ENCODE peak calls at places on chromosomes 7 and 10, in five cellular contexts. R is lung, B is spleen, I is MM.1S, Q is breast epithelium. S is an unnamed sample.

GRCh38 chr7:55249332-55249731 is 115.8 kb upstream of the LANCL2 start:
- DNase-seq in I (no peak), B (no peak), R (peak; percentile 60), Q (no peak), S (no peak)

GRCh38 chr7:130008941-130009847 is 42.0 kb downstream of the ZC3HC1 start:
- DNase-seq in I (no peak), Q (peak; percentile 89), R (peak; percentile 58), B (peak; percentile 63), S (no peak)

GRCh38 chr7:135923700-135924261 is 53.4 kb downstream of the MTPN start:
- DNase-seq in Q (no peak), R (no peak), B (no peak), I (no peak), S (no peak)

GRCh38 chr7:134770676-134771075 is 8.8 kb upstream of the CALD1 start:
- DNase-seq in R (no peak), I (no peak), B (no peak), Q (no peak), S (no peak)

GRCh38 chr10:60817135-60817805 is 39.0 kb downstream of the CDK1 start:
- DNase-seq in Q (no peak), I (peak; percentile 33), R (no peak), B (no peak), S (no peak)

GRCh38 chr7:132541656-132542055 is 34.6 kb downstream of the PLXNA4 start:
- DNase-seq in R (no peak), Q (no peak), I (no peak), B (no peak), S (no peak)

GRCh38 chr7:134954197-134955082 is 31.9 kb upstream of the AGBL3 start:
- DNase-seq in Q (no peak), I (peak; percentile 82), B (no peak), R (no peak), S (peak; percentile 68)

GRCh38 chr10:1552881-1553595 is 184.3 kb downstream of the ADARB2 start:
- DNase-seq in B (peak; percentile 56), Q (peak; percentile 5), R (no peak), I (no peak), S (no peak)

GRCh38 chr7:149720372-149721083 is 52.9 kb downstream of the ZNF467 start:
- DNase-seq in B (peak; percentile 73), Q (no peak), I (no peak), R (no peak), S (no peak)

GRCh38 chr7:110010379-110010778 is 1080.5 kb upstream of the LRRN3 start:
- DNase-seq in I (no peak), R (no peak), B (no peak), Q (no peak), S (no peak)

GRCh38 chr10:88555190-88555894 is 27.8 kb downstream of the RNLS start:
- DNase-seq in I (no peak), B (no peak), R (no peak), Q (no peak), S (no peak)

GRCh38 chr7:47873767-47874166 is 74.5 kb downstream of the PKD1L1 start:
- DNase-seq in Q (no peak), B (no peak), I (no peak), R (no peak), S (no peak)

GRCh38 chr10:110218627-110219026 is 11.2 kb downstream of the MXI1 start:
- DNase-seq in R (no peak), Q (no peak), B (peak; percentile 77), I (no peak), S (no peak)

GRCh38 chr10:110220383-110220782 is 13.0 kb downstream of the MXI1 start:
- DNase-seq in I (no peak), R (no peak), Q (no peak), B (no peak), S (no peak)

GRCh38 chr10:110221044-110221720 is 13.8 kb downstream of the MXI1 start:
- DNase-seq in Q (no peak), R (no peak), B (no peak), I (no peak), S (no peak)

GRCh38 chr10:110221721-110222261 is 14.4 kb downstream of the MXI1 start:
- DNase-seq in B (peak; percentile 86), I (peak; percentile 81), Q (peak; percentile 68), R (peak; percentile 63), S (peak; percentile 22)

DNA sequence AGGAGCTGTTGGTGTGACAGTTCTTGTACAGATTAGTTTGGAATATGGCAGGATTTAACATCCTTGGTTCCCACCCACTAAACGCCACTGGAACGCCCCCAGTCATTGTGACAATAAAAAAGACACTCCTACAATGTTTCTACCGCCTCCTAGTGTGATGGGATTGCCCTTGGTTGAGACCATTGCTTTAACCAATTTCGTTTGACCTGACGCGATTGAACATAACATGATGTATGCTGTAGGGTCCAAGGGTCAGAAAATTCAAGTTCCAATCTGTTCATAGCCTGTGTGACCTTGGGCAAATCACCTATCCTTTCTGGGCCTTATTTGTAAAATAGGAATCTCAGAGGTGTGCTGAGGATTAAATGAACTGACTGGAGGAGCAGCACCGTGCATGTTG is 12.5 kb downstream of the MXI1 start:
- DNase-seq in Q (no peak), I (no peak), R (no peak), B (no peak), S (no peak)
- H3K4me1 ChIP-seq in Q (no peaks in the 10 kb centered on the region), I (peaks cover 30% of the 10 kb centered on the region), R (peaks cover 8% of the 10 kb centered on the region), B (peaks cover 53% of the 10 kb centered on the region), S (peaks cover 9% of the 10 kb centered on the region)

GRCh38 chr7:97872025-97872669 is at the start of gene ASNS:
- DNase-seq in B (peak; percentile 97), I (peak; percentile 95), R (peak; percentile 94), Q (peak; percentile 88), S (peak; percentile 96)
- H3K4me1 ChIP-seq in B (peaks cover 25% of the 10 kb centered on the region), I (peaks cover 7% of the 10 kb centered on the region), R (peaks cover 7% of the 10 kb centered on the region), Q (no peaks in the 10 kb centered on the region), S (peaks cover 14% of the 10 kb centered on the region)

GRCh38 chr10:72322030-72322279 is 32.8 kb downstream of the DNAJB12 start:
- DNase-seq in I (no peak), B (peak; percentile 81), R (no peak), Q (no peak), S (no peak)
- H3K4me1 ChIP-seq in I (peaks cover 44% of the 10 kb centered on the region), B (peaks cover 99% of the 10 kb centered on the region), R (peaks cover 36% of the 10 kb centered on the region), Q (peaks cover 8% of the 10 kb centered on the region), S (peaks cover 9% of the 10 kb centered on the region)

GRCh38 chr7:35738889-35739288 is 44.0 kb upstream of the HERPUD2 start:
- DNase-seq in B (no peak), I (no peak), R (no peak), Q (no peak), S (no peak)
- H3K4me1 ChIP-seq in B (no peaks in the 10 kb centered on the region), I (no peaks in the 10 kb centered on the region), R (no peaks in the 10 kb centered on the region), Q (no peaks in the 10 kb centered on the region), S (no peaks in the 10 kb centered on the region)

DNA sequence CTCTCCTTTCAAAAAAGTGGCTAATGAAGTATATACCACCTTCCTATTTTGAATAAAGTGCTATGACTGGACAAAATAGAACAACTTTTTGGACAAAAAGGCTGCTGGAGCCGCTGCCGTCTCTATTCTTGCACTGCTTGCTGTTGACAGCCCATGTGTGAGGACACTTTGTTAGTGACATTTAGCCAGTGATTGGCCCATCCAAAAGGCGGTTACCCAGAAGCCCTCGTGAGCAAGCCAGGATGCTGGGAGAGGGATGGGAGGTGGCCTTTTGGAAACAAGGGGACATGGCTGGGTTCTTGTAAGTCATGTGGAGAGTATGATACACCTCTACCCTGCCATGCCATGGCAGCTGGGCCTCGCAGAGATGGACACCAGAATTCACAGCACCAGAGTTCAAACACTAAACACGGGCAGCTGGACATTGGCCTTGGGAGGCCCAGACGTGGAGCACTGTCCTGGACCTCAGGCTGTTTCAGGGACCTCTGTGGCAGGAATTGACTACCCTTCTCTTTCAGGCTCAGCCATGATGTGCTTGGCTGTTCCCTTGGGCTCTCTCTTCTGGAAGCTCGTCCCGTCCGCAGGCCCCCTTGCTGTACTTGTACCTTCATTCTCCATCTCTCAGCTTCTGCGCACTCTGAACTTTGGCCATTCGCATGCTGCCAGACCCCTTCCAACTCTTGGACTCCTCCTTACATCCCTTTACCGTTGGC is 118.3 kb downstream of the TCF7L2 start:
- DNase-seq in B (no peak), R (no peak), I (no peak), Q (no peak), S (no peak)
- H3K4me1 ChIP-seq in B (peaks cover 32% of the 10 kb centered on the region), R (peaks cover 20% of the 10 kb centered on the region), I (no peaks in the 10 kb centered on the region), Q (no peaks in the 10 kb centered on the region), S (peaks cover 13% of the 10 kb centered on the region)

S was measured in HAP-1.